ENCODE peak calls at places on chromosomes 5 and 9, in four cellular contexts. K is fibroblast of mammary gland; O is activated CD4-positive, alpha-beta T cell treated with anti-CD3 and anti-CD28 coated beads, Interleukin-2, amount 50 U/mL, for 1 hour; D is nucleus accumbens. J is an unnamed sample.
A peak's percentile ranks its signal among the peaks of the same experiment; 100 is the strongest.

GRCh38 chr9:127977877-127978647 is 2.7 kb downstream of the EEIG1 start:
- DNase-seq in D (no peak), K (peak; percentile 82), O (no peak), J (peak; percentile 17)

GRCh38 chr9:124381073-124381945 is 33.9 kb downstream of the PSMB7 start:
- DNase-seq in D (no peak), O (no peak), K (peak; percentile 65), J (no peak)

GRCh38 chr9:136047775-136048559 is 47.1 kb downstream of the NACC2 start:
- DNase-seq in O (no peak), D (no peak), K (no peak), J (no peak)

GRCh38 chr5:147671365-147671764 is 111.2 kb downstream of the JAKMIP2 start:
- DNase-seq in D (no peak), O (no peak), K (no peak), J (no peak)

GRCh38 chr9:5951686-5952211 is 61.1 kb downstream of the MLANA start:
- DNase-seq in O (no peak), K (peak; percentile 65), D (no peak), J (no peak)

GRCh38 chr9:133355881-133356357 is 368 bp downstream of the SURF1 start:
- DNase-seq in O (no peak), K (no peak), D (no peak), J (no peak)

GRCh38 chr9:38641985-38642864 is 21.8 kb upstream of the ANKRD18A start:
- DNase-seq in K (peak; percentile 44), O (no peak), D (no peak), J (no peak)

GRCh38 chr5:67050125-67050524 is 146.5 kb downstream of the CD180 start:
- DNase-seq in K (no peak), O (no peak), D (no peak), J (no peak)

GRCh38 chr9:37997636-37998374 is 71.2 kb downstream of the SHB start:
- DNase-seq in O (no peak), D (no peak), K (no peak), J (no peak)

GRCh38 chr5:163022582-163023128 is 414.7 kb upstream of the CCNG1 start:
- DNase-seq in K (no peak), D (no peak), O (no peak), J (no peak)

GRCh38 chr9:4207476-4207875 is 92.4 kb downstream of the GLIS3 start:
- DNase-seq in O (no peak), K (no peak), D (no peak), J (no peak)

GRCh38 chr9:115013998-115014397 is 83.6 kb upstream of the TNFSF8 start:
- DNase-seq in K (peak; percentile 84), D (peak; percentile 39), O (peak; percentile 78), J (peak; percentile 74)

GRCh38 chr5:154791535-154791934 is 36.4 kb downstream of the LARP1 start:
- DNase-seq in O (no peak), K (no peak), D (no peak), J (no peak)

GRCh38 chr5:178304761-178305645 is 72.4 kb upstream of the PHYKPL start:
- DNase-seq in K (no peak), O (no peak), D (no peak), J (no peak)

GRCh38 chr5:54882841-54883240 is 102.6 kb downstream of the ESM1 start:
- DNase-seq in K (no peak), D (no peak), O (no peak), J (no peak)

GRCh38 chr5:35671516-35671915 is 53.9 kb downstream of the SPEF2 start:
- DNase-seq in K (no peak), D (no peak), O (no peak), J (no peak)

GRCh38 chr9:21060919-21061561 is 16.7 kb downstream of the IFNB1 start:
- DNase-seq in K (peak; percentile 73), O (no peak), D (no peak), J (no peak)

GRCh38 chr5:14628346-14628745 is 36.2 kb upstream of the OTULIN start:
- DNase-seq in O (peak; percentile 59), K (peak; percentile 56), D (no peak), J (peak; percentile 29)

GRCh38 chr5:8843766-8844165 is 702.1 kb downstream of the SEMA5A start:
- DNase-seq in O (no peak), K (peak; percentile 91), D (no peak), J (no peak)

GRCh38 chr9:92644278-92644677 is 25.7 kb downstream of the IPPK start:
- DNase-seq in K (no peak), O (no peak), D (no peak), J (no peak)

GRCh38 chr5:145752947-145753346 is 82.2 kb downstream of the PRELID2 start:
- DNase-seq in D (no peak), K (peak; percentile 66), O (no peak), J (no peak)

GRCh38 chr5:139474815-139475791 is 4.3 kb downstream of the SMIM33 start:
- DNase-seq in O (no peak), K (peak; percentile 81), D (no peak), J (no peak)

GRCh38 chr9:68538200-68538599 is 2.5 kb downstream of the TMEM252 start:
- DNase-seq in D (no peak), K (no peak), O (no peak), J (no peak)

GRCh38 chr9:10079284-10079964 is 533.4 kb downstream of the PTPRD start:
- DNase-seq in O (no peak), K (no peak), D (no peak), J (no peak)

GRCh38 chr9:34576593-34576935 is 13.0 kb downstream of the CNTFR start:
- DNase-seq in O (no peak), K (no peak), D (no peak), J (no peak)

GRCh38 chr9:123157216-123157615 is 111.2 kb downstream of the STRBP start:
- DNase-seq in O (no peak), K (peak; percentile 43), D (no peak), J (no peak)

GRCh38 chr5:177377851-177378776 is 6.1 kb upstream of the SLC34A1 start:
- DNase-seq in D (no peak), O (no peak), K (no peak), J (no peak)

J was measured in memory B cell.